ENCODE peak calls at places on chromosomes 3 and 15, in seven cellular contexts. One of them, this sample, is unnamed.

GRCh38 chr15:86347245-86347644 is 267.6 kb downstream of the AGBL1 start:
- DNase-seq in suprapubic skin: no peak
- DNase-seq in CD8-positive, alpha-beta T cell: no peak
- DNase-seq in CD4-positive, alpha-beta memory T cell: no peak
- DNase-seq in coronary artery: no peak
- DNase-seq in left lung: no peak
- DNase-seq in SK-N-SH: no peak
- DNase-seq in this sample: no peak

GRCh38 chr3:15151166-15151565 is 52.2 kb upstream of the RBSN start:
- DNase-seq in suprapubic skin: no peak
- DNase-seq in CD8-positive, alpha-beta T cell: no peak
- DNase-seq in CD4-positive, alpha-beta memory T cell: no peak
- DNase-seq in coronary artery: no peak
- DNase-seq in left lung: no peak
- DNase-seq in SK-N-SH: no peak
- DNase-seq in this sample: no peak

GRCh38 chr3:98994128-98994762 is 92.8 kb upstream of the DCBLD2 start:
- DNase-seq in suprapubic skin: no peak
- DNase-seq in CD8-positive, alpha-beta T cell: no peak
- DNase-seq in CD4-positive, alpha-beta memory T cell: no peak
- DNase-seq in coronary artery: no peak
- DNase-seq in left lung: no peak
- DNase-seq in SK-N-SH: peak
- DNase-seq in this sample: no peak

GRCh38 chr3:58175429-58176184 is 35.2 kb downstream of the DNASE1L3 start:
- DNase-seq in suprapubic skin: no peak
- DNase-seq in CD8-positive, alpha-beta T cell: no peak
- DNase-seq in CD4-positive, alpha-beta memory T cell: no peak
- DNase-seq in coronary artery: no peak
- DNase-seq in left lung: no peak
- DNase-seq in SK-N-SH: no peak
- DNase-seq in this sample: no peak

GRCh38 chr15:92494791-92495190 is 101.1 kb downstream of the ST8SIA2 start:
- DNase-seq in suprapubic skin: no peak
- DNase-seq in CD8-positive, alpha-beta T cell: no peak
- DNase-seq in CD4-positive, alpha-beta memory T cell: no peak
- DNase-seq in coronary artery: no peak
- DNase-seq in left lung: no peak
- DNase-seq in SK-N-SH: no peak
- DNase-seq in this sample: no peak

GRCh38 chr3:18744472-18744871 is 319.3 kb upstream of the SATB1 start:
- DNase-seq in suprapubic skin: no peak
- DNase-seq in CD8-positive, alpha-beta T cell: no peak
- DNase-seq in CD4-positive, alpha-beta memory T cell: no peak
- DNase-seq in coronary artery: no peak
- DNase-seq in left lung: no peak
- DNase-seq in SK-N-SH: no peak
- DNase-seq in this sample: no peak

GRCh38 chr3:28915711-28916481 is 365.0 kb upstream of the RBMS3 start:
- DNase-seq in suprapubic skin: no peak
- DNase-seq in CD8-positive, alpha-beta T cell: no peak
- DNase-seq in CD4-positive, alpha-beta memory T cell: no peak
- DNase-seq in coronary artery: no peak
- DNase-seq in left lung: no peak
- DNase-seq in SK-N-SH: peak
- DNase-seq in this sample: no peak

GRCh38 chr3:28278918-28279317 is 37.5 kb downstream of the CMC1 start:
- DNase-seq in suprapubic skin: no peak
- DNase-seq in CD8-positive, alpha-beta T cell: no peak
- DNase-seq in CD4-positive, alpha-beta memory T cell: no peak
- DNase-seq in coronary artery: no peak
- DNase-seq in left lung: no peak
- DNase-seq in SK-N-SH: no peak
- DNase-seq in this sample: no peak

GRCh38 chr15:74799843-74800558 is 12.6 kb upstream of the LMAN1L start:
- DNase-seq in suprapubic skin: peak
- DNase-seq in CD8-positive, alpha-beta T cell: peak
- DNase-seq in CD4-positive, alpha-beta memory T cell: peak
- DNase-seq in coronary artery: no peak
- DNase-seq in left lung: peak
- DNase-seq in SK-N-SH: peak
- DNase-seq in this sample: peak

GRCh38 chr3:67028385-67028784 is 30.3 kb downstream of the KBTBD8 start:
- DNase-seq in suprapubic skin: no peak
- DNase-seq in CD8-positive, alpha-beta T cell: no peak
- DNase-seq in CD4-positive, alpha-beta memory T cell: no peak
- DNase-seq in coronary artery: no peak
- DNase-seq in left lung: no peak
- DNase-seq in SK-N-SH: no peak
- DNase-seq in this sample: no peak

GRCh38 chr3:123757281-123757940 is 126.7 kb downstream of the MYLK start:
- DNase-seq in suprapubic skin: no peak
- DNase-seq in CD8-positive, alpha-beta T cell: no peak
- DNase-seq in CD4-positive, alpha-beta memory T cell: no peak
- DNase-seq in coronary artery: no peak
- DNase-seq in left lung: peak
- DNase-seq in SK-N-SH: no peak
- DNase-seq in this sample: peak

GRCh38 chr3:67858492-67858891 is 204.1 kb upstream of the SUCLG2 start:
- DNase-seq in suprapubic skin: no peak
- DNase-seq in CD8-positive, alpha-beta T cell: no peak
- DNase-seq in CD4-positive, alpha-beta memory T cell: no peak
- DNase-seq in coronary artery: no peak
- DNase-seq in left lung: no peak
- DNase-seq in SK-N-SH: no peak
- DNase-seq in this sample: no peak

GRCh38 chr3:194951931-194952572 is 266.4 kb downstream of the FAM43A start:
- DNase-seq in suprapubic skin: peak
- DNase-seq in CD8-positive, alpha-beta T cell: no peak
- DNase-seq in CD4-positive, alpha-beta memory T cell: no peak
- DNase-seq in coronary artery: peak
- DNase-seq in left lung: no peak
- DNase-seq in SK-N-SH: no peak
- DNase-seq in this sample: no peak

GRCh38 chr3:60135474-60135873 is 1085.6 kb upstream of the CFAP20DC start:
- DNase-seq in suprapubic skin: no peak
- DNase-seq in CD8-positive, alpha-beta T cell: no peak
- DNase-seq in CD4-positive, alpha-beta memory T cell: no peak
- DNase-seq in coronary artery: no peak
- DNase-seq in left lung: no peak
- DNase-seq in SK-N-SH: no peak
- DNase-seq in this sample: no peak

GRCh38 chr3:71397046-71397445 is 186.5 kb downstream of the FOXP1 start:
- DNase-seq in suprapubic skin: no peak
- DNase-seq in CD8-positive, alpha-beta T cell: no peak
- DNase-seq in CD4-positive, alpha-beta memory T cell: no peak
- DNase-seq in coronary artery: no peak
- DNase-seq in left lung: no peak
- DNase-seq in SK-N-SH: peak
- DNase-seq in this sample: no peak

GRCh38 chr15:62896969-62897486 is 145.5 kb upstream of the TPM1 start:
- DNase-seq in suprapubic skin: peak
- DNase-seq in CD8-positive, alpha-beta T cell: no peak
- DNase-seq in CD4-positive, alpha-beta memory T cell: no peak
- DNase-seq in coronary artery: peak
- DNase-seq in left lung: peak
- DNase-seq in SK-N-SH: peak
- DNase-seq in this sample: no peak

GRCh38 chr3:173502983-173503568 is 105.5 kb downstream of the NLGN1 start:
- DNase-seq in suprapubic skin: no peak
- DNase-seq in CD8-positive, alpha-beta T cell: no peak
- DNase-seq in CD4-positive, alpha-beta memory T cell: no peak
- DNase-seq in coronary artery: no peak
- DNase-seq in left lung: no peak
- DNase-seq in SK-N-SH: no peak
- DNase-seq in this sample: no peak

GRCh38 chr3:169662215-169663070 is 1.1 kb downstream of the MECOM start:
- DNase-seq in suprapubic skin: no peak
- DNase-seq in CD8-positive, alpha-beta T cell: peak
- DNase-seq in CD4-positive, alpha-beta memory T cell: peak
- DNase-seq in coronary artery: peak
- DNase-seq in left lung: peak
- DNase-seq in SK-N-SH: peak
- DNase-seq in this sample: no peak

GRCh38 chr3:47176582-47176981 is 12.7 kb upstream of the SETD2 start:
- DNase-seq in suprapubic skin: no peak
- DNase-seq in CD8-positive, alpha-beta T cell: no peak
- DNase-seq in CD4-positive, alpha-beta memory T cell: no peak
- DNase-seq in coronary artery: no peak
- DNase-seq in left lung: no peak
- DNase-seq in SK-N-SH: no peak
- DNase-seq in this sample: no peak

GRCh38 chr15:70608156-70608555 is 155.2 kb downstream of the UACA start:
- DNase-seq in suprapubic skin: no peak
- DNase-seq in CD8-positive, alpha-beta T cell: no peak
- DNase-seq in CD4-positive, alpha-beta memory T cell: no peak
- DNase-seq in coronary artery: no peak
- DNase-seq in left lung: no peak
- DNase-seq in SK-N-SH: no peak
- DNase-seq in this sample: no peak

GRCh38 chr3:159928692-159929091 is 59.9 kb upstream of the IL12A start:
- DNase-seq in suprapubic skin: no peak
- DNase-seq in CD8-positive, alpha-beta T cell: no peak
- DNase-seq in CD4-positive, alpha-beta memory T cell: no peak
- DNase-seq in coronary artery: no peak
- DNase-seq in left lung: no peak
- DNase-seq in SK-N-SH: no peak
- DNase-seq in this sample: no peak

GRCh38 chr15:64808785-64809453 is 16.5 kb downstream of the PIF1 start:
- DNase-seq in suprapubic skin: no peak
- DNase-seq in CD8-positive, alpha-beta T cell: no peak
- DNase-seq in CD4-positive, alpha-beta memory T cell: no peak
- DNase-seq in coronary artery: no peak
- DNase-seq in left lung: no peak
- DNase-seq in SK-N-SH: peak
- DNase-seq in this sample: no peak

GRCh38 chr3:152304160-152304559 is 35.4 kb downstream of the MBNL1 start:
- DNase-seq in suprapubic skin: no peak
- DNase-seq in CD8-positive, alpha-beta T cell: no peak
- DNase-seq in CD4-positive, alpha-beta memory T cell: no peak
- DNase-seq in coronary artery: no peak
- DNase-seq in left lung: no peak
- DNase-seq in SK-N-SH: no peak
- DNase-seq in this sample: no peak

GRCh38 chr3:152299243-152299976 is 30.7 kb downstream of the MBNL1 start:
- DNase-seq in suprapubic skin: no peak
- DNase-seq in CD8-positive, alpha-beta T cell: peak
- DNase-seq in CD4-positive, alpha-beta memory T cell: peak
- DNase-seq in coronary artery: no peak
- DNase-seq in left lung: peak
- DNase-seq in SK-N-SH: no peak
- DNase-seq in this sample: peak

GRCh38 chr3:152302521-152303021 is 33.8 kb downstream of the MBNL1 start:
- DNase-seq in suprapubic skin: no peak
- DNase-seq in CD8-positive, alpha-beta T cell: no peak
- DNase-seq in CD4-positive, alpha-beta memory T cell: peak
- DNase-seq in coronary artery: no peak
- DNase-seq in left lung: peak
- DNase-seq in SK-N-SH: no peak
- DNase-seq in this sample: no peak

GRCh38 chr3:152300029-152300764 is 31.5 kb downstream of the MBNL1 start:
- DNase-seq in suprapubic skin: no peak
- DNase-seq in CD8-positive, alpha-beta T cell: no peak
- DNase-seq in CD4-positive, alpha-beta memory T cell: no peak
- DNase-seq in coronary artery: no peak
- DNase-seq in left lung: no peak
- DNase-seq in SK-N-SH: no peak
- DNase-seq in this sample: no peak

GRCh38 chr3:152301745-152302181 is 33.0 kb downstream of the MBNL1 start:
- DNase-seq in suprapubic skin: no peak
- DNase-seq in CD8-positive, alpha-beta T cell: no peak
- DNase-seq in CD4-positive, alpha-beta memory T cell: no peak
- DNase-seq in coronary artery: no peak
- DNase-seq in left lung: no peak
- DNase-seq in SK-N-SH: no peak
- DNase-seq in this sample: no peak
- H3K4me3 ChIP-seq in suprapubic skin: peak
- H3K4me3 ChIP-seq in CD8-positive, alpha-beta T cell: no peak
- H3K4me3 ChIP-seq in CD4-positive, alpha-beta memory T cell: peak
- H3K4me3 ChIP-seq in coronary artery: peak
- H3K4me3 ChIP-seq in left lung: no peak
- H3K4me3 ChIP-seq in SK-N-SH: peak
- H3K4me3 ChIP-seq in this sample: peak

DNA sequence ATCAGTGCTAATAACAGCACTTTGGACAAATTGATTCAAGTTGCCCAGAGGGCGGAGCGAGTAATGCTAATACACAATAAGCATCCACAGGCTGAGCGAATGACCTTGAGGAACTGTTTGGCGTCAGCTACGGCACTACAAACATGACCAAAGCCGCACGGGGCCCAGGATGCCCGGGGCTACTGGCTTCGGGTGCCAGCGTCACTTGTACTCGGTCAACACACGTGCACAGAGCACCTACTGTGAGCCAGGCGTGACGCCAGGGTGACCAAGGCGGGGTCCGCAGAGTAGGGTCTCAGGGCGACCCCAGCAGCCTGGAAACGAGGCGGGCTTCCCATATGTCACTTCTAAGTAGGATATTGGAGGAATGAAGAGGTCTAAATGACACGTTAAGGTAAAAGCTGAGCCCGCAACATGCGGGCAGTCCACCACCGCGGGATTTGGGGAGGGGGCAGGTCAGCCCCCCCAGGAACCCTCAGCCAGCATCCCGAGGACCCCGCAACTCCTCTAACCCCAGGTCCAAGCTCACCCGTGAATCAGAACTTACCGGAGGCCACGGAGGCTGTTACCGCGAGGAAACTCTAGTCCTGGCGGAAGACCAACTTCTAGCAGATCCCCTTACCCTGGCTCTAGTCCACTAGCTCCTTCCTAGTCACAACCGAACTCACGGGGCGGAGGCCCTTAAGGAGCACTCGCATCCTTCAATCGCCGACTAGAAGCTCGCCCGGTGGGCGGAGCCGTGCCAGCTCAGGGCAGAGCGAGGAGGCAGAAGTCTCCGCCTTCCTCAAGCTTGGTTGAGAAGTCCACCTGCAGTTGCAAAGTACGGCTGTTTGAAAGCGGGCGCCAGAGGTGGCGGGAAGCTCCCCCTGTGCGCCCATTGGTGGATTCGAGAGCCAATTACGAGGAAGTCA is at the start of gene CEP152:
- DNase-seq in suprapubic skin: peak
- DNase-seq in CD8-positive, alpha-beta T cell: peak
- DNase-seq in CD4-positive, alpha-beta memory T cell: peak
- DNase-seq in coronary artery: peak
- DNase-seq in left lung: peak
- DNase-seq in SK-N-SH: peak
- DNase-seq in this sample: peak
- H3K27ac ChIP-seq in suprapubic skin: no peak
- H3K27ac ChIP-seq in CD8-positive, alpha-beta T cell: peak
- H3K27ac ChIP-seq in CD4-positive, alpha-beta memory T cell: peak
- H3K27ac ChIP-seq in coronary artery: peak
- H3K27ac ChIP-seq in left lung: peak
- H3K27ac ChIP-seq in SK-N-SH: peak
- H3K27ac ChIP-seq in this sample: peak

GRCh38 chr15:52789008-52789600 is 1.0 kb downstream of the ONECUT1 start:
- DNase-seq in suprapubic skin: no peak
- DNase-seq in CD8-positive, alpha-beta T cell: no peak
- DNase-seq in CD4-positive, alpha-beta memory T cell: no peak
- DNase-seq in coronary artery: no peak
- DNase-seq in left lung: no peak
- DNase-seq in SK-N-SH: no peak
- DNase-seq in this sample: no peak
- H3K4me3 ChIP-seq in suprapubic skin: peak
- H3K4me3 ChIP-seq in CD8-positive, alpha-beta T cell: no peak
- H3K4me3 ChIP-seq in CD4-positive, alpha-beta memory T cell: no peak
- H3K4me3 ChIP-seq in coronary artery: peak
- H3K4me3 ChIP-seq in left lung: no peak
- H3K4me3 ChIP-seq in SK-N-SH: no peak
- H3K4me3 ChIP-seq in this sample: no peak

GRCh38 chr3:34258271-34259015 is 460.0 kb downstream of the PDCD6IP start:
- DNase-seq in suprapubic skin: no peak
- DNase-seq in CD8-positive, alpha-beta T cell: no peak
- DNase-seq in CD4-positive, alpha-beta memory T cell: no peak
- DNase-seq in coronary artery: no peak
- DNase-seq in left lung: no peak
- DNase-seq in SK-N-SH: no peak
- DNase-seq in this sample: no peak
- H3K27ac ChIP-seq in suprapubic skin: no peak
- H3K27ac ChIP-seq in CD8-positive, alpha-beta T cell: no peak
- H3K27ac ChIP-seq in CD4-positive, alpha-beta memory T cell: no peak
- H3K27ac ChIP-seq in coronary artery: no peak
- H3K27ac ChIP-seq in left lung: no peak
- H3K27ac ChIP-seq in SK-N-SH: peak
- H3K27ac ChIP-seq in this sample: no peak

This sample was measured in CD4-positive, CD25-positive, alpha-beta regulatory T cell.